ENCODE peak calls at places on chromosomes 5 and 9, in four cellular contexts. X, G, D and T are unnamed samples.

GRCh38 chr9:33852216-33852826 is 35.4 kb downstream of the UBE2R2 start:
- DNase-seq in G (peak; percentile 65), X (peak; percentile 55), D (peak; percentile 22), T (peak; percentile 27)

GRCh38 chr9:123131258-123131657 is 97.8 kb downstream of the GPR21 start:
- DNase-seq in G (peak; percentile 59), D (no peak), X (no peak), T (peak; percentile 75)

GRCh38 chr5:140056880-140057279 is 13.8 kb upstream of the NRG2 start:
- DNase-seq in X (no peak), G (no peak), D (no peak), T (no peak)

GRCh38 chr5:96254980-96255681 is 177.9 kb downstream of the PCSK1 start:
- DNase-seq in X (no peak), G (peak; percentile 88), D (no peak), T (peak; percentile 94)

GRCh38 chr5:7991125-7991821 is 122.3 kb downstream of the MTRR start:
- DNase-seq in G (peak; percentile 15), X (no peak), D (no peak), T (no peak)

GRCh38 chr5:173626501-173626812 is 10.0 kb upstream of the BOD1 start:
- DNase-seq in G (no peak), D (no peak), X (peak; percentile 69), T (no peak)

GRCh38 chr5:126481243-126481642 is 58.0 kb downstream of the GRAMD2B start:
- DNase-seq in G (no peak), D (no peak), X (no peak), T (peak; percentile 83)

GRCh38 chr9:20292002-20292401 is 330.3 kb downstream of the MLLT3 start:
- DNase-seq in D (no peak), X (no peak), G (peak; percentile 68), T (peak; percentile 72)

GRCh38 chr9:133540336-133541025 is 6.0 kb downstream of the ADAMTSL2 start:
- DNase-seq in X (no peak), D (no peak), G (no peak), T (no peak)

GRCh38 chr9:137213160-137214060 is 7.9 kb downstream of the NDOR1 start:
- DNase-seq in D (no peak), G (peak; percentile 28), X (no peak), T (no peak)

GRCh38 chr9:26809795-26810194 is 82.8 kb downstream of the CAAP1 start:
- DNase-seq in G (peak; percentile 68), D (no peak), X (no peak), T (peak; percentile 58)

GRCh38 chr9:133063159-133063499 is 1.3 kb downstream of the CEL start:
- DNase-seq in G (no peak), X (no peak), D (no peak), T (no peak)